ENCODE peak calls at places on chromosomes 13 and 19, in six cellular contexts. Q is left ventricle myocardium inferior; J is CD4-positive, alpha-beta T cell; U is memory B cell; E is hypothalamus; H is NCI-H524. Y is an unnamed sample.

GRCh38 chr13:97261254-97262015 is 39.3 kb downstream of the MBNL2 start:
- DNase-seq in Q (no peak), J (no peak), U (no peak), E (no peak), H (no peak), Y (no peak)

GRCh38 chr19:43777163-43777700 is 3.5 kb downstream of the KCNN4 start:
- DNase-seq in Q (no peak), J (peak; percentile 35), U (no peak), E (no peak), H (no peak), Y (no peak)

GRCh38 chr13:76852991-76853390 is 33.2 kb downstream of the KCTD12 start:
- DNase-seq in Q (no peak), J (no peak), U (no peak), E (no peak), H (no peak), Y (no peak)

GRCh38 chr13:88602786-88603777 is 931.9 kb downstream of the SLITRK5 start:
- DNase-seq in Q (no peak), J (no peak), U (no peak), E (no peak), H (no peak), Y (no peak)

GRCh38 chr13:29782798-29783197 is 67.6 kb downstream of the UBL3 start:
- DNase-seq in Q (no peak), J (no peak), U (no peak), E (no peak), H (no peak), Y (no peak)

GRCh38 chr19:19185853-19186728 is 5.9 kb downstream of the BORCS8 start:
- DNase-seq in Q (no peak), J (peak; percentile 44), U (no peak), E (no peak), H (peak; percentile 80), Y (peak; percentile 58)

GRCh38 chr19:42596391-42597071 is 1.8 kb upstream of the CEACAM8 start:
- DNase-seq in Q (no peak), J (peak; percentile 19), U (peak; percentile 65), E (peak; percentile 15), H (peak; percentile 6), Y (peak; percentile 76)

GRCh38 chr13:108705031-108705430 is 75.6 kb downstream of the MYO16 start:
- DNase-seq in Q (no peak), J (no peak), U (no peak), E (no peak), H (no peak), Y (no peak)

GRCh38 chr19:47445937-47446402 is 25.7 kb downstream of the SLC8A2 start:
- DNase-seq in Q (no peak), J (peak; percentile 50), U (no peak), E (peak; percentile 17), H (peak; percentile 70), Y (peak; percentile 45)

GRCh38 chr13:36862002-36862706 is 43.1 kb downstream of the RFXAP start:
- DNase-seq in Q (no peak), J (no peak), U (no peak), E (no peak), H (no peak), Y (no peak)

GRCh38 chr13:60164490-60164889 is 762 bp upstream of the DIAPH3 start:
- DNase-seq in Q (no peak), J (no peak), U (no peak), E (no peak), H (no peak), Y (no peak)

GRCh38 chr19:1875646-1876493 is 9.4 kb downstream of the ABHD17A start:
- DNase-seq in Q (peak; percentile 93), J (peak; percentile 75), U (peak; percentile 76), E (peak; percentile 84), H (peak; percentile 88), Y (peak; percentile 93)